ENCODE peak calls at places on chromosomes 7 and 10, in six cellular contexts. G, T, U, P, F and M are unnamed samples.

GRCh38 chr10:35004651-35005050 is 85.5 kb downstream of the CUL2 start:
- DNase-seq in F (no peak), P (no peak), U (no peak), G (peak), T (no peak), M (no peak)

GRCh38 chr10:89916481-89916880 is 215.1 kb downstream of the KIF20B start:
- DNase-seq in T (no peak), F (no peak), P (no peak), G (no peak), U (no peak), M (no peak)

GRCh38 chr7:152602962-152603361 is 73.0 kb downstream of the XRCC2 start:
- DNase-seq in P (no peak), G (no peak), U (no peak), T (no peak), F (no peak), M (no peak)

GRCh38 chr10:28627102-28627501 is 50.2 kb upstream of the BAMBI start:
- DNase-seq in F (no peak), G (no peak), P (peak), U (no peak), T (no peak), M (no peak)

GRCh38 chr7:47375121-47375551 is 206.8 kb downstream of the TNS3 start:
- DNase-seq in T (no peak), U (no peak), P (peak), F (no peak), G (no peak), M (no peak)

GRCh38 chr10:126781817-126782216 is 111.3 kb upstream of the C10orf90 start:
- DNase-seq in F (no peak), T (no peak), P (no peak), U (no peak), G (no peak), M (no peak)

GRCh38 chr7:100476108-100476780 is 2.8 kb downstream of the TSC22D4 start:
- DNase-seq in G (peak), F (peak), T (no peak), P (no peak), U (no peak), M (no peak)

GRCh38 chr10:13930123-13930522 is 343.4 kb downstream of the PRPF18 start:
- DNase-seq in U (no peak), P (peak), T (no peak), F (no peak), G (no peak), M (no peak)

GRCh38 chr7:114843102-114843501 is 78.8 kb upstream of the MDFIC start:
- DNase-seq in P (no peak), F (no peak), G (no peak), U (no peak), T (no peak), M (no peak)

GRCh38 chr7:69769826-69770225 is 171.6 kb downstream of the AUTS2 start:
- DNase-seq in F (no peak), T (no peak), P (no peak), G (no peak), U (no peak), M (no peak)

GRCh38 chr10:82888809-82889455 is 1013.9 kb downstream of the NRG3 start:
- DNase-seq in P (no peak), T (no peak), G (no peak), F (no peak), U (no peak), M (no peak)

GRCh38 chr10:28291881-28292297 is 11.0 kb downstream of the MPP7 start:
- DNase-seq in F (no peak), T (no peak), P (peak), U (peak), G (no peak), M (no peak)

GRCh38 chr7:22726849-22727792 is at the start of gene IL6:
- DNase-seq in U (no peak), F (no peak), P (peak), T (no peak), G (peak), M (no peak)

GRCh38 chr7:107870427-107871000 is 20.5 kb upstream of the DLD start:
- DNase-seq in T (no peak), U (no peak), G (no peak), F (no peak), P (no peak), M (no peak)

GRCh38 chr10:31912898-31913847 is 15.5 kb downstream of the ARHGAP12 start:
- DNase-seq in U (no peak), P (peak), T (no peak), F (no peak), G (no peak), M (no peak)

GRCh38 chr10:125691160-125691981 is 8.4 kb upstream of the TEX36 start:
- DNase-seq in P (no peak), G (no peak), F (no peak), T (no peak), U (no peak), M (no peak)

GRCh38 chr7:105521731-105522458 is at the start of gene PUS7:
- DNase-seq in F (peak), P (peak), T (peak), G (peak), U (peak), M (peak)

GRCh38 chr7:128112018-128112780 is 81.0 kb upstream of the LRRC4 start:
- DNase-seq in P (no peak), U (no peak), G (no peak), F (no peak), T (no peak), M (no peak)